ENCODE peak calls at places on chromosome 1, in eight cellular contexts. E is cardiac fibroblast, Q is AG04449, C is AG09319, I is IMR-90, P is tibial artery, O is ovary, A is psoas muscle. H is an unnamed sample.

GRCh38 chr1:171280596-171280995 is 32.3 kb downstream of the FMO1 start:
- DNase-seq in C (no peak), E (no peak), P (no peak), O (no peak), Q (no peak), A (no peak), I (no peak), H (no peak)

GRCh38 chr1:1361982-1362423 is 3.6 kb upstream of the MXRA8 start:
- DNase-seq in I (peak), Q (no peak), E (peak), A (peak), P (peak), C (peak), O (no peak), H (no peak)

GRCh38 chr1:10682449-10683365 is 113.7 kb downstream of the CASZ1 start:
- DNase-seq in O (no peak), A (no peak), E (no peak), P (no peak), Q (no peak), I (no peak), C (no peak), H (no peak)

GRCh38 chr1:161986328-161986727 is 37.3 kb downstream of the OLFML2B start:
- DNase-seq in I (no peak), O (no peak), A (no peak), C (no peak), Q (no peak), E (no peak), P (peak), H (no peak)

GRCh38 chr1:202662081-202662480 is 48.2 kb downstream of the SYT2 start:
- DNase-seq in A (no peak), E (no peak), O (no peak), I (no peak), P (no peak), Q (no peak), C (no peak), H (no peak)

GRCh38 chr1:88983791-88984552 is 8.5 kb downstream of the KYAT3 start:
- DNase-seq in I (peak), A (no peak), P (no peak), C (peak), Q (no peak), O (no peak), E (peak), H (no peak)

GRCh38 chr1:160550572-160551034 is 27.5 kb upstream of the SLAMF6 start:
- DNase-seq in Q (no peak), P (no peak), A (no peak), O (no peak), C (no peak), I (no peak), E (no peak), H (no peak)

GRCh38 chr1:150688786-150689185 is 8.2 kb downstream of the GOLPH3L start:
- DNase-seq in I (no peak), Q (no peak), A (no peak), P (no peak), O (no peak), E (peak), C (no peak), H (no peak)

GRCh38 chr1:176843352-176844297 is 320.9 kb downstream of the ASTN1 start:
- DNase-seq in C (peak), E (peak), P (no peak), O (no peak), A (peak), Q (peak), I (peak), H (peak)

GRCh38 chr1:32878637-32879041 is 7.7 kb upstream of the HPCA start:
- DNase-seq in I (no peak), P (peak), A (no peak), E (no peak), O (no peak), C (no peak), Q (no peak), H (no peak)

GRCh38 chr1:192627901-192628300 is 8.0 kb upstream of the RGS13 start:
- DNase-seq in I (no peak), A (no peak), C (no peak), E (no peak), P (no peak), O (no peak), Q (no peak), H (no peak)

GRCh38 chr1:79982218-79982617 is 975.7 kb upstream of the ADGRL4 start:
- DNase-seq in Q (peak), P (peak), O (peak), E (peak), A (peak), I (peak), C (peak), H (no peak)

GRCh38 chr1:22469219-22469618 is 17.6 kb downstream of the ZBTB40 start:
- DNase-seq in O (no peak), E (no peak), C (no peak), I (no peak), Q (no peak), P (no peak), A (no peak), H (no peak)

GRCh38 chr1:175042650-175043049 is 19.4 kb upstream of the MRPS14 start:
- DNase-seq in P (no peak), C (no peak), A (no peak), Q (no peak), E (no peak), O (no peak), I (no peak), H (no peak)

GRCh38 chr1:242005866-242006565 is 7.1 kb upstream of the MAP1LC3C start:
- DNase-seq in O (no peak), E (no peak), P (no peak), C (no peak), I (no peak), Q (no peak), A (no peak), H (no peak)

GRCh38 chr1:198326915-198327314 is 170.1 kb downstream of the NEK7 start:
- DNase-seq in I (no peak), Q (no peak), O (no peak), P (no peak), C (no peak), A (no peak), E (no peak), H (no peak)

GRCh38 chr1:21586926-21587601 is 77.8 kb downstream of the ALPL start:
- DNase-seq in Q (peak), E (peak), O (no peak), P (peak), A (peak), I (peak), C (peak), H (peak)

GRCh38 chr1:151992345-151993083 is 1.1 kb downstream of the S100A10 start:
- DNase-seq in O (peak), P (peak), C (peak), I (peak), A (peak), E (peak), Q (no peak), H (peak)

GRCh38 chr1:36387141-36387949 is 1.6 kb upstream of the STK40 start:
- DNase-seq in A (peak), I (peak), P (no peak), C (peak), Q (no peak), E (peak), O (no peak), H (no peak)

GRCh38 chr1:180237850-180238476 is 7.9 kb downstream of the LHX4 start:
- DNase-seq in C (no peak), E (no peak), Q (no peak), I (no peak), P (no peak), O (no peak), A (no peak), H (no peak)

GRCh38 chr1:156284762-156285161 is 637 bp downstream of the TMEM79 start:
- DNase-seq in A (no peak), O (no peak), Q (no peak), C (no peak), I (no peak), E (peak), P (no peak), H (no peak)

GRCh38 chr1:181174860-181175259 is 86.4 kb downstream of the IER5 start:
- DNase-seq in A (no peak), I (no peak), E (no peak), Q (no peak), C (no peak), O (no peak), P (no peak), H (peak)

GRCh38 chr1:190633488-190633887 is 155.8 kb upstream of the BRINP3 start:
- DNase-seq in P (no peak), O (no peak), Q (no peak), C (no peak), A (no peak), I (peak), E (no peak), H (no peak)

GRCh38 chr1:37479255-37480124 is 5.1 kb downstream of the ZC3H12A start:
- DNase-seq in O (peak), C (peak), P (peak), I (peak), A (peak), Q (no peak), E (peak), H (peak)

GRCh38 chr1:204455063-204455830 is 39.4 kb downstream of the PIK3C2B start:
- DNase-seq in E (no peak), P (no peak), Q (no peak), A (no peak), I (no peak), O (no peak), C (no peak), H (no peak)

GRCh38 chr1:84164156-84164555 is 20.1 kb downstream of the PRKACB start:
- DNase-seq in O (no peak), I (no peak), A (no peak), Q (no peak), C (no peak), P (no peak), E (peak), H (no peak)

GRCh38 chr1:86887479-86888162 is 26.3 kb downstream of the SELENOF start:
- DNase-seq in C (no peak), E (no peak), Q (no peak), I (no peak), P (no peak), A (no peak), O (no peak), H (no peak)

GRCh38 chr1:209029737-209030136 is 553.8 kb upstream of the CAMK1G start:
- DNase-seq in C (no peak), P (no peak), Q (no peak), A (no peak), O (no peak), E (no peak), I (no peak), H (no peak)

GRCh38 chr1:182392045-182393028 is 747 bp upstream of the GLUL start:
- DNase-seq in Q (no peak), O (no peak), C (no peak), A (peak), E (peak), I (peak), P (peak), H (no peak)

GRCh38 chr1:229022595-229023350 is 248.1 kb upstream of the RAB4A start:
- DNase-seq in E (no peak), O (no peak), C (no peak), P (no peak), Q (no peak), A (no peak), I (no peak), H (no peak)

GRCh38 chr1:229181419-229181818 is 89.5 kb upstream of the RAB4A start:
- DNase-seq in I (no peak), C (no peak), E (no peak), Q (no peak), O (no peak), P (no peak), A (no peak), H (no peak)

GRCh38 chr1:234221601-234222000 is 151.7 kb upstream of the COA6 start:
- DNase-seq in E (no peak), Q (no peak), P (no peak), O (no peak), A (no peak), I (no peak), C (no peak), H (no peak)

GRCh38 chr1:180927348-180927747 is 14.7 kb downstream of the KIAA1614 start:
- DNase-seq in E (no peak), P (no peak), A (no peak), C (no peak), Q (no peak), I (no peak), O (no peak), H (no peak)

GRCh38 chr1:213519098-213519497 is 468.1 kb downstream of the RPS6KC1 start:
- DNase-seq in P (no peak), O (no peak), C (no peak), Q (no peak), I (no peak), A (no peak), E (no peak), H (no peak)

GRCh38 chr1:20185834-20186782 is at the start of the genes PLA2G2C and UBXN10:
- DNase-seq in P (no peak), O (peak), E (no peak), Q (no peak), C (no peak), I (no peak), A (peak), H (peak)

GRCh38 chr1:47650205-47650604 is 212.4 kb downstream of the FOXD2 start:
- DNase-seq in O (no peak), C (peak), Q (peak), E (peak), I (peak), P (peak), A (no peak), H (no peak)

GRCh38 chr1:164922585-164922984 is 363.6 kb downstream of the PBX1 start:
- DNase-seq in Q (no peak), I (no peak), E (no peak), C (no peak), O (no peak), A (no peak), P (no peak), H (peak)

GRCh38 chr1:100580446-100580845 is 42.5 kb downstream of the GPR88 start:
- DNase-seq in P (no peak), I (peak), E (no peak), C (no peak), Q (no peak), A (no peak), O (no peak), H (no peak)

GRCh38 chr1:100573960-100574359 is 36.0 kb downstream of the GPR88 start:
- DNase-seq in A (no peak), O (no peak), I (no peak), C (no peak), P (no peak), Q (no peak), E (no peak), H (no peak)

GRCh38 chr1:100569888-100570287 is 31.9 kb downstream of the GPR88 start:
- DNase-seq in E (no peak), A (no peak), Q (no peak), C (no peak), I (no peak), O (no peak), P (no peak), H (no peak)

GRCh38 chr1:100578201-100578600 is 40.3 kb downstream of the GPR88 start:
- DNase-seq in P (no peak), I (no peak), O (no peak), A (no peak), E (peak), Q (no peak), C (no peak), H (no peak)

GRCh38 chr1:100575406-100575805 is 37.5 kb downstream of the GPR88 start:
- DNase-seq in A (no peak), E (no peak), P (no peak), I (no peak), O (no peak), Q (no peak), C (no peak), H (no peak)
- TF ChIP-seq CTCF in A (no peak), E (no peak), P (no peak), I (no peak), O (no peak), Q (no peak), C (no peak), H (no peak)

DNA sequence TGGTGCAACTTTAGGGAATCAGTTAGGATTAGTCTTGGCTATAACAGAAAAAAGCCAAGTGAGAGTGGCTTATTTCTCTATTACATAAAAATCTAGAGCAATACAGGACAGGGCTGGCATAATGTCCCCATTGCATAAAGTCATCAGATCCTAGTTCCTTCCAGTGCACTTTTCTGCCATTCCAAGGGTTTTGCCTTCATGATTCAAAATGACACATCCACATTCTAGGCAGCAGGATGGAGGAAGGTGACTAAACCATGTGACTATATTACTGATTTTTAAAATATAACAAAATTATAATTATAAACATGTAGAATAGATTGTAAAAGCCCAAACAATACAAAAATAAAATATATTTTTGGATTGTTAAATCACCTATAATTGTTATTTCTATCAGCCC is 18.8 kb downstream of the JUN start:
- DNase-seq in A (no peak), E (peak), C (no peak), P (no peak), I (peak), Q (no peak), O (no peak), H (no peak)
- TF ChIP-seq CTCF in A (no peak), E (no peak), C (no peak), P (no peak), I (no peak), Q (no peak), O (no peak), H (no peak)

GRCh38 chr1:211628446-211628845 is 47.0 kb downstream of the NEK2 start:
- DNase-seq in O (no peak), Q (no peak), A (no peak), I (no peak), E (no peak), P (no peak), C (no peak), H (no peak)

GRCh38 chr1:211627259-211627658 is 48.2 kb downstream of the NEK2 start:
- DNase-seq in C (no peak), O (no peak), I (no peak), E (no peak), Q (no peak), P (peak), A (no peak), H (no peak)

GRCh38 chr1:211623510-211623909 is 44.5 kb upstream of the SLC30A1 start:
- DNase-seq in I (no peak), Q (no peak), O (no peak), A (no peak), E (no peak), P (peak), C (no peak), H (no peak)

GRCh38 chr1:211621471-211622198 is 42.7 kb upstream of the SLC30A1 start:
- DNase-seq in E (peak), Q (no peak), P (peak), O (no peak), A (no peak), I (peak), C (no peak), H (no peak)

GRCh38 chr1:211625040-211625439 is 46.1 kb upstream of the SLC30A1 start:
- DNase-seq in E (peak), Q (no peak), P (peak), C (no peak), O (no peak), A (no peak), I (peak), H (peak)
- TF ChIP-seq CTCF in E (peak), Q (peak), P (peak), C (peak), O (no peak), A (peak), I (peak), H (peak)

GRCh38 chr1:159007734-159008133 is 2.0 kb upstream of the IFI16 start:
- DNase-seq in P (no peak), I (no peak), Q (no peak), A (no peak), C (no peak), O (no peak), E (no peak), H (no peak)
- TF ChIP-seq CTCF in P (no peak), I (no peak), Q (no peak), A (no peak), C (no peak), O (no peak), E (no peak), H (no peak)

GRCh38 chr1:40362199-40362598 is 11.3 kb upstream of the SMAP2 start:
- DNase-seq in E (no peak), I (no peak), O (no peak), P (no peak), Q (no peak), A (no peak), C (no peak), H (no peak)

GRCh38 chr1:40361637-40362036 is 11.9 kb upstream of the SMAP2 start:
- DNase-seq in P (no peak), A (no peak), C (no peak), O (no peak), E (no peak), I (no peak), Q (no peak), H (no peak)

GRCh38 chr1:40362699-40363098 is 10.8 kb upstream of the SMAP2 start:
- DNase-seq in C (no peak), P (no peak), E (peak), O (no peak), I (peak), A (no peak), Q (no peak), H (no peak)

GRCh38 chr1:40360631-40361030 is 12.9 kb upstream of the SMAP2 start:
- DNase-seq in P (no peak), O (no peak), E (no peak), I (no peak), Q (no peak), C (no peak), A (no peak), H (no peak)

DNA sequence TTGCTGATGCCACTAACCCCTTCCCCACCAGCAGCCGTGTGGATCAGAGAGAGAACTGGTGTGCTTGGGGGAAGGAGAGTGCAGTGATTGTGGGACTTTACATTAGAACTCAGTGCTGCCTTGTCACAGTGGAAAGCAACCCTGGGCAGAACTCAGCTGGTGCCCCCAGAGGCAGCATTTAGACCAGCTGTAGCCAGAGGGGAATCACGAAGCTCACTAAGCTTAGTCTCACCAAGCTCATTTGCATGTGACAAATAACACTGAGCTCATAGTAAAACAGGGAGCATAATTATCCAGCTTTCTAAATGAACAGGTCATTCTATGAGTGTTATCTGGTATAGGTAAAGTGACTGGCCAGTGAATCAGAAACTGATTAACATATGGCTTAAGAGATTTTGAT is 9.8 kb upstream of the SMAP2 start:
- DNase-seq in E (no peak), A (no peak), Q (no peak), C (no peak), O (no peak), I (no peak), P (no peak), H (no peak)
- TF ChIP-seq CTCF in E (no peak), A (no peak), Q (no peak), C (no peak), O (no peak), I (no peak), P (no peak), H (no peak)

GRCh38 chr1:230808268-230808872 is 60.0 kb downstream of the C1orf198 start:
- DNase-seq in I (no peak), O (no peak), P (no peak), C (no peak), A (no peak), Q (no peak), E (no peak), H (no peak)

GRCh38 chr1:230807029-230807428 is 59.8 kb downstream of the CAPN9 start:
- DNase-seq in E (no peak), P (peak), I (no peak), O (no peak), A (peak), Q (no peak), C (no peak), H (no peak)

GRCh38 chr1:230809205-230809990 is 58.9 kb downstream of the C1orf198 start:
- DNase-seq in Q (no peak), O (no peak), P (no peak), E (no peak), A (no peak), C (no peak), I (no peak), H (no peak)

GRCh38 chr1:230806552-230806951 is 59.4 kb downstream of the CAPN9 start:
- DNase-seq in C (no peak), A (no peak), O (no peak), Q (no peak), I (no peak), E (no peak), P (no peak), H (no peak)

GRCh38 chr1:230807551-230808267 is 60.5 kb downstream of the CAPN9 start:
- DNase-seq in I (no peak), O (no peak), A (no peak), E (no peak), Q (no peak), P (no peak), C (no peak), H (no peak)
- TF ChIP-seq CTCF in I (no peak), O (no peak), A (no peak), E (no peak), Q (no peak), P (no peak), C (no peak), H (no peak)

GRCh38 chr1:34400690-34401089 is 224.0 kb downstream of the C1orf94 start:
- DNase-seq in P (no peak), I (no peak), C (no peak), E (no peak), Q (no peak), O (no peak), A (no peak), H (no peak)

GRCh38 chr1:34403156-34403555 is 226.4 kb downstream of the C1orf94 start:
- DNase-seq in I (no peak), O (no peak), A (no peak), E (no peak), C (no peak), Q (no peak), P (no peak), H (no peak)

GRCh38 chr1:34396042-34396441 is 219.3 kb downstream of the C1orf94 start:
- DNase-seq in E (no peak), O (no peak), C (no peak), A (no peak), Q (no peak), P (no peak), I (no peak), H (no peak)

GRCh38 chr1:34398205-34398915 is 221.7 kb downstream of the C1orf94 start:
- DNase-seq in C (no peak), Q (no peak), A (no peak), P (no peak), E (no peak), O (no peak), I (no peak), H (no peak)

GRCh38 chr1:34398916-34399275 is 222.2 kb downstream of the C1orf94 start:
- DNase-seq in O (no peak), C (no peak), E (no peak), P (no peak), Q (no peak), I (no peak), A (no peak), H (no peak)
- TF ChIP-seq CTCF in O (no peak), C (no peak), E (no peak), P (no peak), Q (no peak), I (no peak), A (no peak), H (no peak)